ENCODE peak calls at places on chromosome 2, in seven cellular contexts. A is foreskin fibroblast; R is HFF-Myc; J is brain microvascular endothelial cell; V is tibial artery; N is cardiac muscle cell; D is CD4-positive, alpha-beta T cell. E is an unnamed sample.

GRCh38 chr2:43220982-43221659 is 5.3 kb downstream of the ZFP36L2 start:
- DNase-seq in A (peak; percentile 91), R (peak; percentile 90), J (peak; percentile 55), V (peak; percentile 77), N (peak; percentile 96), D (no peak), E (peak; percentile 93)

GRCh38 chr2:127454595-127455565 is 36.7 kb downstream of the PROC start:
- DNase-seq in A (no peak), R (no peak), J (no peak), V (no peak), N (no peak), D (no peak), E (no peak)

GRCh38 chr2:163667064-163667887 is 68.5 kb downstream of the FIGN start:
- DNase-seq in A (peak; percentile 79), R (peak; percentile 91), J (peak; percentile 86), V (no peak), N (peak; percentile 95), D (no peak), E (no peak)

GRCh38 chr2:36357506-36358316 is 2.1 kb downstream of the CRIM1 start:
- DNase-seq in A (peak; percentile 83), R (no peak), J (peak; percentile 70), V (peak; percentile 77), N (peak; percentile 76), D (no peak), E (peak; percentile 49)

GRCh38 chr2:98569197-98569793 is 39.0 kb downstream of the COA5 start:
- DNase-seq in A (no peak), R (no peak), J (peak; percentile 11), V (no peak), N (peak; percentile 24), D (peak; percentile 66), E (peak; percentile 28)

GRCh38 chr2:27296466-27296865 is 11.8 kb downstream of the UCN start:
- DNase-seq in A (no peak), R (no peak), J (no peak), V (no peak), N (no peak), D (no peak), E (no peak)

GRCh38 chr2:68911246-68911645 is 40.0 kb upstream of the BMP10 start:
- DNase-seq in A (no peak), R (no peak), J (no peak), V (no peak), N (no peak), D (no peak), E (no peak)

GRCh38 chr2:176158306-176158643 is 1.2 kb downstream of the HOXD3 start:
- DNase-seq in A (no peak), R (no peak), J (no peak), V (no peak), N (no peak), D (no peak), E (no peak)

GRCh38 chr2:6639870-6640639 is 225.7 kb downstream of the CMPK2 start:
- DNase-seq in A (no peak), R (no peak), J (no peak), V (no peak), N (no peak), D (no peak), E (no peak)

GRCh38 chr2:45591073-45591472 is 20.0 kb downstream of the SRBD1 start:
- DNase-seq in A (no peak), R (no peak), J (no peak), V (no peak), N (no peak), D (no peak), E (no peak)

GRCh38 chr2:190879474-190880373 is 897 bp upstream of the GLS start:
- DNase-seq in A (no peak), R (no peak), J (no peak), V (no peak), N (peak; percentile 63), D (no peak), E (no peak)

GRCh38 chr2:39435254-39435653 is 1.8 kb downstream of the MAP4K3 start:
- DNase-seq in A (no peak), R (no peak), J (no peak), V (no peak), N (peak; percentile 38), D (no peak), E (no peak)

GRCh38 chr2:128394004-128394730 is 75.5 kb upstream of the HS6ST1 start:
- DNase-seq in A (no peak), R (no peak), J (no peak), V (peak; percentile 33), N (no peak), D (no peak), E (no peak)

GRCh38 chr2:180017764-180018163 is 10.7 kb upstream of the CWC22 start:
- DNase-seq in A (peak; percentile 94), R (no peak), J (peak; percentile 52), V (peak; percentile 66), N (peak; percentile 84), D (no peak), E (no peak)

GRCh38 chr2:240568678-240569522 is 616 bp downstream of the RNPEPL1 start:
- DNase-seq in A (peak; percentile 71), R (no peak), J (no peak), V (peak; percentile 74), N (peak; percentile 67), D (peak; percentile 47), E (peak; percentile 43)

GRCh38 chr2:41928593-41928992 is 119.2 kb upstream of the PKDCC start:
- DNase-seq in A (peak; percentile 79), R (no peak), J (peak; percentile 67), V (no peak), N (peak; percentile 85), D (no peak), E (no peak)

GRCh38 chr2:206693399-206694137 is 24.6 kb downstream of the DYTN start:
- DNase-seq in A (peak; percentile 33), R (peak; percentile 36), J (peak; percentile 49), V (no peak), N (peak; percentile 77), D (peak; percentile 5), E (no peak)

GRCh38 chr2:72037322-72037721 is 110.3 kb downstream of the CYP26B1 start:
- DNase-seq in A (no peak), R (no peak), J (no peak), V (no peak), N (no peak), D (no peak), E (no peak)

GRCh38 chr2:31675485-31675901 is 94.8 kb upstream of the SRD5A2 start:
- DNase-seq in A (no peak), R (no peak), J (no peak), V (no peak), N (no peak), D (no peak), E (no peak)

GRCh38 chr2:59314367-59314766 is 1073.2 kb upstream of the FANCL start:
- DNase-seq in A (no peak), R (no peak), J (no peak), V (no peak), N (no peak), D (no peak), E (no peak)

GRCh38 chr2:168687314-168687713 is 115.1 kb upstream of the NOSTRIN start:
- DNase-seq in A (no peak), R (no peak), J (peak; percentile 46), V (no peak), N (peak; percentile 39), D (no peak), E (no peak)

GRCh38 chr2:237968048-237968862 is 1.4 kb downstream of the UBE2F start:
- DNase-seq in A (peak; percentile 73), R (peak; percentile 45), J (peak; percentile 38), V (peak; percentile 75), N (peak; percentile 77), D (peak; percentile 42), E (peak; percentile 31)

GRCh38 chr2:26337298-26337697 is 8.6 kb upstream of the SELENOI start:
- DNase-seq in A (no peak), R (no peak), J (no peak), V (no peak), N (no peak), D (no peak), E (no peak)

DNA sequence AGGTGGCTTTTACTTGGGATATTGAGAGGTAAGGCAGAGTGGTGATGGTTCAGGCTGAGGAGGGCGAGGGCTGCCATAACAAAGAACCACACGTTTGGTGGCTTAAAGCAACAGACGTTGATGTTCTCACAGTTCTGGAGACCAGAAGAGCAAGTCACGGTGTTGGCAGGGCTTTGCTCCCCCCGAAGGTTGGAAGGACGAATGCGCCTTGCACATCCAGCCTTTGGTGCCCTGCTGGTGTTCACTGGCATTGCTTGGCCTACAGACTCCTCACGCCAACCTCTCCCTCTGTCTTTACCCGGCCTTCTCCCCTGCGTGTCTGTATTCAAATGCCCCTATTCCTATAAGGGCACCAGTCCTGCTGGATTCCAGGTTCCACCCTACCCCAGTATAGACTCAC is 125.4 kb downstream of the TPO start:
- DNase-seq in A (peak; percentile 7), R (no peak), J (peak; percentile 43), V (no peak), N (peak; percentile 21), D (no peak), E (no peak)
- TF ChIP-seq CTCF in A (peak; percentile 43), R (peak; percentile 36), J (peak; percentile 83), V (no peak), N (peak; percentile 34), D (no peak), E (no peak)

GRCh38 chr2:225559090-225559489 is 159.6 kb downstream of the NYAP2 start:
- DNase-seq in A (no peak), R (no peak), J (no peak), V (no peak), N (no peak), D (no peak), E (no peak)
- TF ChIP-seq CTCF in A (no peak), R (no peak), J (no peak), V (no peak), N (no peak), D (no peak), E (no peak)

DNA sequence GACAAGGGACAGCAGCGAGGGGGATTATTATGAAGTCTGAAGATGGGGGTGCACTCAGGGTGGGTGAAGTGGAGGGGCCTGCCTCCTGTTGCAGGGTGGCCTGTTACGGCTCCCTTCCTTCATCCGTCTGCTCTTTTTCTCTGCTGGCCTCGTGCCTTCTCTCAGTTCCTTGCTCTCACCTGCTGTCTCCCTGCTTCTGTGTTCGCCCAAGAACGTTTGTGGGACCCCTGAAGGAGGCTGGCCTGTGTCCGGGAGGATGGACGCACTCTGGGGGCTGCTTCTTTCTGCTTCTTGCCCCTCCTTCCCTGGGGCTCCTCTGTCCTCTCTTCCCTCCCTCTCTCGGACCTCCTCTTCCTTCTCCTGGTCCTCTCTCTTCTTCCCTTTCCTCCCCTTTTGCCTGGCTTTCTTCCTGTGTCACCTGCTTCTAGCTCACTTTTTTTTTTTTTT is 13.8 kb downstream of the MROH2A start:
- DNase-seq in A (no peak), R (no peak), J (no peak), V (no peak), N (no peak), D (no peak), E (no peak)
- TF ChIP-seq CTCF in A (no peak), R (no peak), J (no peak), V (no peak), N (no peak), D (no peak), E (no peak)

DNA sequence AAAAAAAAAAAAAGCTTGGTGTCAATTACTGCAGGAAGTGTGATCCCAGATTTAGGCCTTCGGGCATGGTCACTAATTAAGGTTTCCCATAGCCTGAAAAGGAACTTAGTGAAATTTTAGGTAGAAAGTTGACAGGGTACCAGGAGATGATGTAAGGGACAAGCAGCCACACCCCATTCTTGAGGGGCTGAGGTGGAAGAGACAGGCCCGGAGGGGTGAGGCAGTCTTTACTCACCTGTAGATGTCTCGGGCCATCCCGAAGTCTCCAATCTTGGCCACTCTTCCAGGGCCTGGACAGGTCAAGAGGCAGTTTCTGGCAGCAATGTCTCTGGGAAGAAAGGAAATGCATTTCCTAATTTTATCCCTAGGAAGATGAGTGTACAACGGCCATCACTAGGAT is 94.3 kb downstream of the CLIP4 start:
- DNase-seq in A (no peak), R (no peak), J (no peak), V (no peak), N (no peak), D (no peak), E (no peak)
- TF ChIP-seq CTCF in A (no peak), R (no peak), J (no peak), V (no peak), N (no peak), D (no peak), E (no peak)

E was measured in uterus.